ENCODE peak calls at places on chromosomes 11 and 22, in six cellular contexts. N, E, Q, K, M and P are unnamed samples.

GRCh38 chr11:69040581-69041260 is 8.0 kb upstream of the TPCN2 start:
- DNase-seq in N (peak; percentile 68), Q (no peak), K (peak; percentile 90), E (peak; percentile 66), M (no peak), P (peak; percentile 87)

GRCh38 chr11:120331301-120331966 is 4.8 kb upstream of the ARHGEF12 start:
- DNase-seq in E (peak; percentile 95), Q (no peak), K (peak; percentile 87), N (peak; percentile 62), M (no peak), P (peak; percentile 95)

GRCh38 chr11:2518983-2519340 is 74.2 kb downstream of the KCNQ1 start:
- DNase-seq in Q (no peak), N (no peak), M (no peak), E (no peak), K (no peak), P (no peak)

GRCh38 chr11:12246169-12246568 is 131.2 kb upstream of the PARVA start:
- DNase-seq in N (no peak), K (no peak), Q (no peak), M (no peak), E (no peak), P (no peak)

GRCh38 chr11:128448487-128448886 is 138.9 kb downstream of the ETS1 start:
- DNase-seq in E (peak; percentile 94), M (no peak), K (peak; percentile 88), Q (no peak), N (no peak), P (no peak)

GRCh38 chr11:70625921-70626518 is 227.7 kb downstream of the CTTN start:
- DNase-seq in M (no peak), E (no peak), K (no peak), Q (no peak), N (no peak), P (no peak)

GRCh38 chr11:8739309-8739793 is 56.8 kb downstream of the RPL27A start:
- DNase-seq in Q (no peak), K (no peak), N (no peak), E (no peak), M (no peak), P (no peak)

GRCh38 chr11:38791346-38791961 is 2193.4 kb upstream of the RAG2 start:
- DNase-seq in Q (peak; percentile 43), M (no peak), K (peak; percentile 75), E (peak; percentile 72), N (peak; percentile 3), P (peak; percentile 80)

GRCh38 chr11:33060271-33060670 is 20.9 kb downstream of the TCP11L1 start:
- DNase-seq in Q (no peak), M (no peak), K (no peak), E (no peak), N (no peak), P (no peak)

GRCh38 chr22:27761652-27762051 is 39.9 kb downstream of the MN1 start:
- DNase-seq in N (no peak), E (no peak), Q (no peak), M (no peak), K (no peak), P (no peak)

GRCh38 chr22:45731041-45731797 is 59.6 kb downstream of the ATXN10 start:
- DNase-seq in Q (no peak), M (no peak), E (peak; percentile 76), N (no peak), K (peak; percentile 54), P (no peak)